ENCODE peak calls at places on chromosomes 6 and 20, in seven cellular contexts. One of them, this sample, is unnamed.

GRCh38 chr6:170553686-170554085 is 483 bp upstream of the TBP start:
- DNase-seq in aorta: no peak
- DNase-seq in ascending aorta: no peak
- DNase-seq in ELR: peak
- DNase-seq in activated CD4-positive, alpha-beta T cell treated with anti-CD3 and anti-CD28 coated beads, Interleukin-2, amount 10 ng/mL, durations not matched to agents 7 days and 5 days: no peak
- DNase-seq in naive thymus-derived CD8-positive, alpha-beta T cell: no peak
- DNase-seq in ecto neural progenitor cell: no peak
- DNase-seq in this sample: no peak

GRCh38 chr6:43416935-43417334 is 10.4 kb upstream of the ABCC10 start:
- DNase-seq in aorta: no peak
- DNase-seq in ascending aorta: no peak
- DNase-seq in ELR: no peak
- DNase-seq in activated CD4-positive, alpha-beta T cell treated with anti-CD3 and anti-CD28 coated beads, Interleukin-2, amount 10 ng/mL, durations not matched to agents 7 days and 5 days: no peak
- DNase-seq in naive thymus-derived CD8-positive, alpha-beta T cell: no peak
- DNase-seq in ecto neural progenitor cell: no peak
- DNase-seq in this sample: no peak

GRCh38 chr6:5997420-5998093 is 9.2 kb downstream of the NRN1 start:
- DNase-seq in aorta: no peak
- DNase-seq in ascending aorta: no peak
- DNase-seq in ELR: no peak
- DNase-seq in activated CD4-positive, alpha-beta T cell treated with anti-CD3 and anti-CD28 coated beads, Interleukin-2, amount 10 ng/mL, durations not matched to agents 7 days and 5 days: no peak
- DNase-seq in naive thymus-derived CD8-positive, alpha-beta T cell: peak
- DNase-seq in ecto neural progenitor cell: peak
- DNase-seq in this sample: no peak

GRCh38 chr20:57598060-57598459 is 22.2 kb downstream of the ZBP1 start:
- DNase-seq in aorta: no peak
- DNase-seq in ascending aorta: no peak
- DNase-seq in ELR: no peak
- DNase-seq in activated CD4-positive, alpha-beta T cell treated with anti-CD3 and anti-CD28 coated beads, Interleukin-2, amount 10 ng/mL, durations not matched to agents 7 days and 5 days: no peak
- DNase-seq in naive thymus-derived CD8-positive, alpha-beta T cell: no peak
- DNase-seq in ecto neural progenitor cell: peak
- DNase-seq in this sample: no peak

GRCh38 chr6:52712136-52712535 is 41.2 kb downstream of the TMEM14A start:
- DNase-seq in aorta: no peak
- DNase-seq in ascending aorta: no peak
- DNase-seq in ELR: peak
- DNase-seq in activated CD4-positive, alpha-beta T cell treated with anti-CD3 and anti-CD28 coated beads, Interleukin-2, amount 10 ng/mL, durations not matched to agents 7 days and 5 days: no peak
- DNase-seq in naive thymus-derived CD8-positive, alpha-beta T cell: no peak
- DNase-seq in ecto neural progenitor cell: no peak
- DNase-seq in this sample: no peak

GRCh38 chr6:4973972-4974885 is 29.6 kb downstream of the RPP40 start:
- DNase-seq in aorta: no peak
- DNase-seq in ascending aorta: no peak
- DNase-seq in ELR: no peak
- DNase-seq in activated CD4-positive, alpha-beta T cell treated with anti-CD3 and anti-CD28 coated beads, Interleukin-2, amount 10 ng/mL, durations not matched to agents 7 days and 5 days: no peak
- DNase-seq in naive thymus-derived CD8-positive, alpha-beta T cell: no peak
- DNase-seq in ecto neural progenitor cell: peak
- DNase-seq in this sample: no peak

GRCh38 chr6:36649721-36650484 is 28.6 kb upstream of the CDKN1A start:
- DNase-seq in aorta: no peak
- DNase-seq in ascending aorta: no peak
- DNase-seq in ELR: no peak
- DNase-seq in activated CD4-positive, alpha-beta T cell treated with anti-CD3 and anti-CD28 coated beads, Interleukin-2, amount 10 ng/mL, durations not matched to agents 7 days and 5 days: no peak
- DNase-seq in naive thymus-derived CD8-positive, alpha-beta T cell: no peak
- DNase-seq in ecto neural progenitor cell: no peak
- DNase-seq in this sample: no peak

GRCh38 chr6:16504608-16505007 is 256.7 kb downstream of the ATXN1 start:
- DNase-seq in aorta: no peak
- DNase-seq in ascending aorta: no peak
- DNase-seq in ELR: no peak
- DNase-seq in activated CD4-positive, alpha-beta T cell treated with anti-CD3 and anti-CD28 coated beads, Interleukin-2, amount 10 ng/mL, durations not matched to agents 7 days and 5 days: no peak
- DNase-seq in naive thymus-derived CD8-positive, alpha-beta T cell: no peak
- DNase-seq in ecto neural progenitor cell: no peak
- DNase-seq in this sample: no peak

GRCh38 chr20:25116746-25117457 is 35.0 kb upstream of the VSX1 start:
- DNase-seq in aorta: no peak
- DNase-seq in ascending aorta: no peak
- DNase-seq in ELR: no peak
- DNase-seq in activated CD4-positive, alpha-beta T cell treated with anti-CD3 and anti-CD28 coated beads, Interleukin-2, amount 10 ng/mL, durations not matched to agents 7 days and 5 days: no peak
- DNase-seq in naive thymus-derived CD8-positive, alpha-beta T cell: no peak
- DNase-seq in ecto neural progenitor cell: no peak
- DNase-seq in this sample: no peak

GRCh38 chr6:48311301-48311700 is 200.3 kb upstream of the PTCHD4 start:
- DNase-seq in aorta: no peak
- DNase-seq in ascending aorta: no peak
- DNase-seq in ELR: no peak
- DNase-seq in activated CD4-positive, alpha-beta T cell treated with anti-CD3 and anti-CD28 coated beads, Interleukin-2, amount 10 ng/mL, durations not matched to agents 7 days and 5 days: no peak
- DNase-seq in naive thymus-derived CD8-positive, alpha-beta T cell: no peak
- DNase-seq in ecto neural progenitor cell: no peak
- DNase-seq in this sample: no peak